ENCODE peak calls at places on chromosomes 1 and 21, in seven cellular contexts. H, I, Q, O, C, Z and B are unnamed samples.

GRCh38 chr1:237492359-237492758 is 398.4 kb downstream of the ZP4 start:
- DNase-seq in H (no peak), I (no peak), Q (no peak), O (no peak), C (no peak), Z (no peak), B (no peak)

GRCh38 chr1:6502000-6502891 is 10.8 kb upstream of the PLEKHG5 start:
- DNase-seq in H (no peak), I (peak; percentile 89), Q (peak; percentile 81), O (no peak), C (no peak), Z (peak; percentile 94), B (no peak)

GRCh38 chr21:33011462-33011861 is 14.3 kb upstream of the OLIG2 start:
- DNase-seq in H (peak; percentile 57), I (no peak), Q (no peak), O (no peak), C (no peak), Z (no peak), B (no peak)

GRCh38 chr1:212512731-212513559 is 80.2 kb downstream of the NENF start:
- DNase-seq in H (peak; percentile 40), I (no peak), Q (no peak), O (no peak), C (no peak), Z (no peak), B (no peak)

GRCh38 chr1:9068971-9069323 is 488 bp downstream of the SLC2A5 start:
- DNase-seq in H (no peak), I (no peak), Q (no peak), O (no peak), C (no peak), Z (no peak), B (no peak)

GRCh38 chr1:6109688-6110087 is 64.0 kb downstream of the KCNAB2 start:
- DNase-seq in H (no peak), I (peak; percentile 69), Q (peak; percentile 41), O (no peak), C (no peak), Z (no peak), B (no peak)

GRCh38 chr21:45302082-45303061 is 14.7 kb upstream of the POFUT2 start:
- DNase-seq in H (no peak), I (peak; percentile 82), Q (peak; percentile 95), O (peak; percentile 61), C (peak; percentile 60), Z (peak; percentile 77), B (no peak)

GRCh38 chr1:220224033-220224432 is 48.2 kb downstream of the RAB3GAP2 start:
- DNase-seq in H (no peak), I (no peak), Q (no peak), O (no peak), C (no peak), Z (no peak), B (no peak)

GRCh38 chr1:63829349-63830327 is 55.8 kb downstream of the ROR1 start:
- DNase-seq in H (no peak), I (no peak), Q (no peak), O (no peak), C (no peak), Z (no peak), B (no peak)

GRCh38 chr1:46461017-46461808 is 28.4 kb upstream of the DMBX1 start:
- DNase-seq in H (no peak), I (no peak), Q (no peak), O (no peak), C (no peak), Z (no peak), B (no peak)
- H3K4me1 ChIP-seq in H (no peaks in the 10 kb centered on the region), I (peaks cover 2% of the 10 kb centered on the region), Q (peaks cover 4% of the 10 kb centered on the region), O (no peaks in the 10 kb centered on the region), C (no peaks in the 10 kb centered on the region), Z (peaks cover 2% of the 10 kb centered on the region), B (no peaks in the 10 kb centered on the region)

GRCh38 chr21:43734131-43734634 is 15.3 kb downstream of the PDXK start:
- DNase-seq in H (no peak), I (no peak), Q (no peak), O (no peak), C (no peak), Z (no peak), B (no peak)

GRCh38 chr21:43733529-43734071 is 14.7 kb downstream of the PDXK start:
- DNase-seq in H (no peak), I (no peak), Q (no peak), O (no peak), C (no peak), Z (no peak), B (no peak)

GRCh38 chr21:43731476-43731875 is 12.5 kb downstream of the PDXK start:
- DNase-seq in H (no peak), I (no peak), Q (no peak), O (no peak), C (no peak), Z (no peak), B (no peak)

GRCh38 chr21:43733060-43733459 is 14.1 kb downstream of the PDXK start:
- DNase-seq in H (no peak), I (no peak), Q (no peak), O (no peak), C (no peak), Z (no peak), B (no peak)

DNA sequence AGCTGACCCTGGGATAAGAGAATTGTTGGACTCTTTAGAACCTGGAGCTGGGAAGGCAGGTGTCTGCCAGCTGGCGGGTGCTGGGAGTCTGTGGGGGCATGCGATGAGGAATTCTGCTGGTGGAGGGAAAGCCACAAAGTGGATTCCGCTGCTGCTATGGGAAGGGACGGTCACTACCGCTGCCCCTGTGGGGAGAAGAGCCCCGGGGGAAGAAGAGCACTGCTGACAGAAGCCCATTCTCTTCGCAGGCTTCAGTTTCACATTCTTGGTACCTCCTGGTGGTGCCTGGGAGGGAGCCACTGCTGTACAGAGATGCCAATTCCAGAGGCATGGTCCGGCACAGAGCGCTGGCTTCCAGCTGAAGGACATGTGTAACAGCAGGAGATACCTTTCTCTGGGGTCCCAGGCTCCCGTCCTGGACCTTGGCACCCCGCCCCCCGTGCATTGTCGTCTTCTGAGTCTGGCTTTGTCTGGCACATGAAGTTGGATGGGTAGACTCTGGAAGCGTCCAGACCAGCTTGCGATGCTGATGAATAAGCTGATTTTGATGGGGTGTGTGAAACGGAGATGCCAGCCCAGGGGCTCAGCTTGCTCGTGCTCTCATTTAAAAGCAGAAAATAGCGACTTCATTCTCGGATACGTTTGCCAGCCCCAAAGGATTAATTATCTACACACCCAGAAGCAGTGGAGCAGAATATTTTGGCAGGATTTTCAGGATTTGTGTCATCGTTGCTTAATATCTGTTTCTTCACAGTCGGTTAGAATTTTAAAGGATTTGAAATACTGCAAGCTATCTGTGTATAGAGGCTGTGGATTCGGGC is 13.2 kb downstream of the PDXK start:
- DNase-seq in H (no peak), I (no peak), Q (no peak), O (no peak), C (no peak), Z (no peak), B (no peak)
- H3K4me1 ChIP-seq in H (peaks cover 92% of the 10 kb centered on the region), I (peaks cover 26% of the 10 kb centered on the region), Q (peaks cover 48% of the 10 kb centered on the region), O (peaks cover 8% of the 10 kb centered on the region), C (peaks cover 33% of the 10 kb centered on the region), Z (peaks cover 67% of the 10 kb centered on the region), B (peaks cover 64% of the 10 kb centered on the region)

GRCh38 chr1:234715252-234715945 is 105.4 kb upstream of the IRF2BP2 start:
- DNase-seq in H (no peak), I (no peak), Q (peak; percentile 54), O (no peak), C (no peak), Z (no peak), B (no peak)
- H3K4me1 ChIP-seq in H (peaks cover 3% of the 10 kb centered on the region), I (peaks cover 7% of the 10 kb centered on the region), Q (peaks cover 66% of the 10 kb centered on the region), O (no peaks in the 10 kb centered on the region), C (no peaks in the 10 kb centered on the region), Z (peaks cover 46% of the 10 kb centered on the region), B (peaks cover 49% of the 10 kb centered on the region)

GRCh38 chr1:162687870-162688269 is 55.6 kb downstream of the DDR2 start:
- DNase-seq in H (no peak), I (no peak), Q (peak; percentile 62), O (no peak), C (no peak), Z (no peak), B (no peak)
- H3K4me1 ChIP-seq in H (peaks cover 12% of the 10 kb centered on the region), I (no peaks in the 10 kb centered on the region), Q (peaks cover 78% of the 10 kb centered on the region), O (no peaks in the 10 kb centered on the region), C (no peaks in the 10 kb centered on the region), Z (peaks cover 17% of the 10 kb centered on the region), B (peaks cover 48% of the 10 kb centered on the region)